ENCODE peak calls at places on chromosome 6, in nine cellular contexts. P is MV-4-11; C is NCI-H2081; O is endothelial cell; U is pons; L is lung microvascular endothelial cell; S is HepG2; Q is brain microvascular endothelial cell; D is stimulated activated CD8-positive, alpha-beta memory T cell treated with anti-CD3 and anti-CD28 coated beads, Interleukin-4, amount 100 ng/mL, for 1 hour. H is an unnamed sample.

GRCh38 chr6:100381111-100381510 is 83.6 kb downstream of the SIM1 start:
- DNase-seq in C (no peak), O (no peak), L (no peak), P (peak; percentile 5), U (no peak), S (no peak), Q (no peak), D (no peak), H (no peak)

GRCh38 chr6:2434116-2434515 is 188.7 kb upstream of the GMDS start:
- DNase-seq in Q (no peak), S (no peak), P (no peak), O (no peak), C (no peak), D (no peak), U (no peak), L (no peak), H (no peak)

GRCh38 chr6:135481786-135482369 is 15.7 kb downstream of the AHI1 start:
- DNase-seq in U (no peak), D (no peak), S (no peak), C (no peak), L (peak; percentile 4), P (peak; percentile 47), O (no peak), Q (no peak), H (peak; percentile 55)

GRCh38 chr6:167092672-167093339 is 30.1 kb upstream of the CCR6 start:
- DNase-seq in Q (no peak), C (no peak), P (peak; percentile 67), S (no peak), U (no peak), L (no peak), O (no peak), D (no peak), H (no peak)

GRCh38 chr6:64776359-64776758 is 930.7 kb downstream of the EYS start:
- DNase-seq in L (no peak), S (no peak), P (no peak), C (no peak), D (no peak), U (no peak), Q (no peak), O (no peak), H (no peak)

GRCh38 chr6:166691199-166691598 is 64.1 kb upstream of the RPS6KA2 start:
- DNase-seq in U (no peak), S (no peak), C (no peak), O (no peak), D (no peak), Q (peak; percentile 14), P (no peak), L (peak; percentile 70), H (peak; percentile 56)

GRCh38 chr6:151639750-151640149 is 145.9 kb downstream of the CCDC170 start:
- DNase-seq in O (no peak), U (no peak), L (no peak), D (no peak), Q (no peak), S (no peak), C (no peak), P (no peak), H (no peak)

GRCh38 chr6:34248198-34248726 is 544 bp downstream of the SMIM29 start:
- DNase-seq in L (peak; percentile 52), S (peak; percentile 35), O (no peak), C (no peak), D (no peak), U (peak; percentile 65), P (peak; percentile 47), Q (no peak), H (no peak)

GRCh38 chr6:43901330-43902230 is 131.6 kb downstream of the VEGFA start:
- DNase-seq in L (no peak), P (peak; percentile 65), D (no peak), U (no peak), S (no peak), O (no peak), Q (no peak), C (no peak), H (no peak)

GRCh38 chr6:49342410-49342809 is 120.6 kb downstream of the MMUT start:
- DNase-seq in O (no peak), U (no peak), P (no peak), L (no peak), C (peak; percentile 37), Q (no peak), D (no peak), S (no peak), H (no peak)

GRCh38 chr6:159061805-159062563 is 17.2 kb upstream of the TAGAP start:
- DNase-seq in Q (no peak), P (peak; percentile 88), C (no peak), U (peak; percentile 52), D (no peak), S (no peak), O (no peak), L (no peak), H (no peak)

GRCh38 chr6:155085582-155086253 is 90.6 kb downstream of the TIAM2 start:
- DNase-seq in Q (peak; percentile 45), D (no peak), C (no peak), P (no peak), O (no peak), S (peak; percentile 77), L (peak; percentile 50), U (no peak), H (peak; percentile 37)

GRCh38 chr6:84731901-84732300 is 32.5 kb downstream of the TBX18 start:
- DNase-seq in U (no peak), D (no peak), L (peak; percentile 15), P (no peak), C (no peak), Q (no peak), O (no peak), S (no peak), H (no peak)

GRCh38 chr6:134419717-134420116 is 101.8 kb upstream of the SGK1 start:
- DNase-seq in C (no peak), L (peak; percentile 19), O (no peak), P (no peak), U (no peak), S (no peak), Q (no peak), D (no peak), H (no peak)

GRCh38 chr6:16337280-16337975 is 99.0 kb downstream of the GMPR start:
- DNase-seq in O (no peak), P (no peak), U (peak; percentile 54), D (no peak), S (no peak), Q (peak; percentile 54), C (no peak), L (peak; percentile 98), H (peak; percentile 70)

GRCh38 chr6:64428186-64428585 is 792.6 kb downstream of the PHF3 start:
- DNase-seq in O (no peak), L (no peak), U (no peak), Q (no peak), D (no peak), S (no peak), C (no peak), P (no peak), H (no peak)

GRCh38 chr6:4403828-4404227 is 268.5 kb upstream of the ECI2 start:
- DNase-seq in Q (no peak), P (no peak), D (no peak), U (no peak), C (no peak), L (peak; percentile 22), S (no peak), O (no peak), H (no peak)

GRCh38 chr6:31304683-31305082 is 32.8 kb upstream of the HLA-C start:
- DNase-seq in C (no peak), O (no peak), U (peak; percentile 49), L (peak; percentile 55), Q (no peak), P (peak; percentile 55), D (no peak), S (no peak), H (no peak)

GRCh38 chr6:154806804-154807203 is 73.6 kb downstream of the SCAF8 start:
- DNase-seq in P (no peak), Q (no peak), C (no peak), U (no peak), S (no peak), O (no peak), D (no peak), L (no peak), H (peak; percentile 5)

GRCh38 chr6:5435449-5435848 is 174.1 kb downstream of the FARS2 start:
- DNase-seq in C (no peak), U (no peak), L (no peak), Q (peak; percentile 92), O (no peak), D (no peak), P (no peak), S (no peak), H (peak; percentile 74)

GRCh38 chr6:104606361-104606760 is 253.4 kb downstream of the HACE1 start:
- DNase-seq in P (no peak), U (no peak), S (no peak), C (peak; percentile 13), Q (no peak), L (no peak), D (no peak), O (peak; percentile 6), H (no peak)

GRCh38 chr6:41345901-41346300 is 10.5 kb downstream of the NCR2 start:
- DNase-seq in D (no peak), U (no peak), P (no peak), S (no peak), O (no peak), L (no peak), C (no peak), Q (no peak), H (no peak)

GRCh38 chr6:159594106-159594749 is 98.8 kb downstream of the SOD2 start:
- DNase-seq in Q (peak; percentile 55), D (no peak), U (no peak), O (no peak), S (no peak), P (no peak), C (no peak), L (peak; percentile 16), H (peak; percentile 80)

GRCh38 chr6:163001341-163001740 is 273.6 kb downstream of the PACRG start:
- DNase-seq in S (no peak), D (no peak), U (no peak), O (no peak), C (no peak), Q (no peak), L (no peak), P (peak; percentile 54), H (peak; percentile 52)

GRCh38 chr6:128070406-128070805 is 169.5 kb upstream of the THEMIS start:
- DNase-seq in D (no peak), P (no peak), C (no peak), U (no peak), Q (peak; percentile 54), O (no peak), L (no peak), S (no peak), H (peak; percentile 57)

GRCh38 chr6:105430685-105431084 is 27.8 kb upstream of the PREP start:
- DNase-seq in Q (no peak), D (no peak), O (no peak), U (no peak), C (no peak), S (no peak), P (no peak), L (no peak), H (no peak)

GRCh38 chr6:43671011-43671800 is 16.4 kb downstream of the MRPS18A start:
- DNase-seq in U (no peak), O (no peak), S (no peak), C (no peak), D (no peak), P (no peak), L (no peak), Q (no peak), H (no peak)

GRCh38 chr6:2921520-2922115 is 18.5 kb upstream of the SERPINB9 start:
- DNase-seq in C (no peak), L (no peak), U (peak; percentile 81), O (no peak), S (no peak), P (no peak), Q (no peak), D (no peak), H (no peak)

GRCh38 chr6:148294059-148294458 is 48.6 kb upstream of the SASH1 start:
- DNase-seq in O (no peak), D (no peak), P (no peak), L (no peak), Q (no peak), S (no peak), U (peak; percentile 53), C (no peak), H (no peak)

GRCh38 chr6:123380257-123380656 is 256.5 kb downstream of the TRDN start:
- DNase-seq in C (peak; percentile 54), L (no peak), P (no peak), Q (peak; percentile 3), S (peak; percentile 22), O (peak; percentile 39), U (peak; percentile 58), D (no peak), H (peak; percentile 50)

GRCh38 chr6:72464791-72465691 is 156.8 kb upstream of the KCNQ5 start:
- DNase-seq in U (peak; percentile 24), S (no peak), D (no peak), P (no peak), C (no peak), Q (peak; percentile 52), L (no peak), O (no peak), H (peak; percentile 83)